ENCODE peak calls at places on chromosomes 6 and 20, in four cellular contexts. R, T, G and U are unnamed samples.
A peak's percentile ranks its signal among the peaks of the same experiment; 100 is the strongest.

GRCh38 chr6:134381926-134382325 is 64.0 kb upstream of the SGK1 start:
- DNase-seq in R (peak; percentile 5), T (no peak), G (no peak), U (no peak)

GRCh38 chr6:42387336-42387735 is 64.4 kb downstream of the TRERF1 start:
- DNase-seq in R (no peak), T (no peak), G (no peak), U (no peak)

GRCh38 chr6:40138273-40138720 is 204.0 kb upstream of the MOCS1 start:
- DNase-seq in R (no peak), T (no peak), G (no peak), U (no peak)

GRCh38 chr6:133446789-133447188 is 205.6 kb downstream of the EYA4 start:
- DNase-seq in R (no peak), T (no peak), G (no peak), U (no peak)

GRCh38 chr6:164929155-164929977 is 380.0 kb downstream of the C6orf118 start:
- DNase-seq in R (no peak), T (no peak), G (no peak), U (no peak)

GRCh38 chr20:48128436-48128835 is 343.2 kb upstream of the SULF2 start:
- DNase-seq in R (no peak), T (no peak), G (no peak), U (no peak)

GRCh38 chr6:155419161-155419560 is 36.5 kb downstream of the NOX3 start:
- DNase-seq in R (no peak), T (no peak), G (no peak), U (no peak)

GRCh38 chr6:168045706-168046620 is 33.0 kb downstream of the FRMD1 start:
- DNase-seq in R (no peak), T (no peak), G (no peak), U (no peak)

GRCh38 chr6:111238464-111239119 is 151.3 kb downstream of the SLC16A10 start:
- DNase-seq in R (no peak), T (no peak), G (no peak), U (no peak)

GRCh38 chr6:135739288-135739687 is 112.2 kb upstream of the PDE7B start:
- DNase-seq in R (no peak), T (no peak), G (no peak), U (no peak)